ENCODE peak calls at places on chromosomes 13 and 19, in seven cellular contexts. K is tibial artery, M is brain microvascular endothelial cell, P is BJ, Q is gastrocnemius medialis, Y is Peyer's patch, Z is neural crest cell. D is an unnamed sample.

GRCh38 chr19:34712606-34713261 is 21.3 kb upstream of the ZNF181 start:
- DNase-seq in P (peak), Y (peak), Z (peak), Q (peak), M (peak), K (peak), D (no peak)

GRCh38 chr19:18764591-18765051 is 26.5 kb downstream of the COMP start:
- DNase-seq in Y (no peak), P (no peak), Z (no peak), M (no peak), K (no peak), Q (no peak), D (no peak)

GRCh38 chr13:113842336-113843062 is 21.4 kb downstream of the GAS6 start:
- DNase-seq in Z (no peak), Q (no peak), Y (no peak), K (no peak), P (no peak), M (no peak), D (no peak)

GRCh38 chr13:80497007-80497406 is 156.1 kb upstream of the SPRY2 start:
- DNase-seq in Q (no peak), P (no peak), Z (no peak), M (no peak), Y (no peak), K (no peak), D (no peak)

GRCh38 chr19:42114412-42114811 is 17.8 kb downstream of the POU2F2 start:
- DNase-seq in K (no peak), M (no peak), P (no peak), Z (no peak), Y (peak), Q (no peak), D (no peak)

GRCh38 chr19:15123900-15124299 is 16.7 kb downstream of the SYDE1 start:
- DNase-seq in Z (no peak), P (no peak), K (peak), Q (peak), M (no peak), Y (no peak), D (no peak)

GRCh38 chr19:51589511-51589910 is 18.4 kb downstream of the ZNF175 start:
- DNase-seq in K (no peak), Z (no peak), Q (no peak), M (no peak), Y (no peak), P (no peak), D (no peak)

GRCh38 chr19:55248704-55249103 is 10.1 kb downstream of the PPP6R1 start:
- DNase-seq in Q (no peak), Y (no peak), K (no peak), Z (no peak), P (no peak), M (no peak), D (no peak)

GRCh38 chr19:51460164-51460992 is 2.1 kb upstream of the SIGLEC8 start:
- DNase-seq in Q (no peak), Y (no peak), K (no peak), P (no peak), Z (no peak), M (no peak), D (no peak)

GRCh38 chr13:84137292-84137691 is 255.0 kb upstream of the SLITRK1 start:
- DNase-seq in Z (no peak), Y (peak), M (peak), K (no peak), P (no peak), Q (no peak), D (no peak)

GRCh38 chr19:18223860-18224524 is 2.2 kb downstream of the PDE4C start:
- DNase-seq in Y (peak), Q (no peak), P (no peak), Z (peak), M (no peak), K (peak), D (no peak)

GRCh38 chr19:50720181-50720920 is 749 bp upstream of the SHANK1 start:
- DNase-seq in M (no peak), P (no peak), Q (no peak), K (no peak), Z (no peak), Y (no peak), D (no peak)

GRCh38 chr19:1302534-1303239 is 17.0 kb downstream of the EFNA2 start:
- DNase-seq in Q (no peak), Z (peak), Y (no peak), M (no peak), K (no peak), P (no peak), D (no peak)

DNA sequence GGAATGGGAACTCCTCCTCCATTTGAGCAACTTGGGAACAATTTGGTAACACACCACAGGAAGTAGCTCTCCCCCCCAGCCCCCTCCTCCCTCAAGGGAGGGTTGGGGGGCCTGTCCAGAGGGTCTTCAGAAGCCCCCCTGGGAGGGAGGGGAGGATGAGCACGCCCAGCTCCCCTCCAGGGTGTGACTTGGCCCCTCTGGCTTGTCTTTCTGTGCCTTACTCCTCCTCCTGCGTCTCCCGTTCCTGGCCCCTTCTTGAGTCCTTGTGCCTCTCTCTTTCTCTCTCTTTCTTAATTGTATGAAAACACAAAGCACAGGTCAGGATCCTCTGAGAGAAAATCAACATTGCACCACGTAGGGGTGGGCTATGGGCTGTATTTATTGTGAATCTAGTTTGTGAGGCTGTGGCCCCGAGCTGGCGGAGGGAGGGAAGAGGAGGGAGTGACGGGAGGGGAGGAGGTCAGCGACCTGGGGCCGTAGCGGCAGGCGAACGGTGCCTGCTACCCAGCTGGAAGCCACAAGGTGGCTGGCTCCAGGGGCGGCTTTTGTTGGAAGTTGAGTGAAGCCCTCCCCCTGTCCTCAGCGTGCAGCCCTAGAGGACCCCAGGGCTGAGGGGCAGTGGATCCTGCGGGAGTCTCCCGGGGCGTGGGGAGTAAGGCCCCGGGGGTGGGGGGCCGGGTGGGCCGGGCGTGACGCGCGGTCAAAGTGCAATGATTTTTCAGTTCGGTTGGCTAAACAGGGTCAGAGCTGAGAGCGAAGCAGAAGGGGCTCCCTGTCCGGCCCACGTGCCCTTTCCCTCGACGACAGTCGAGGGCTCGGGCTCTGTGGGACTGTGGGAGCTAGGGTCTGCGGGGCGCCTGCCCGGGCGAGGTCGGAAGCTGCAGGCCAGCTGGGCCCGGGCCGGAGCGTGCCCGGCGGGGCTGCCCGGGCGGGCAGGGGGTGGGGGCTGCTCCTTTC is 6.4 kb downstream of the LYL1 start:
- DNase-seq in P (no peak), K (no peak), Q (no peak), Z (no peak), Y (peak), M (no peak), D (no peak)
- TF ChIP-seq CTCF in P (no peak), K (peak), Q (peak), Z (peak), Y (no peak), M (peak), D (no peak)

DNA sequence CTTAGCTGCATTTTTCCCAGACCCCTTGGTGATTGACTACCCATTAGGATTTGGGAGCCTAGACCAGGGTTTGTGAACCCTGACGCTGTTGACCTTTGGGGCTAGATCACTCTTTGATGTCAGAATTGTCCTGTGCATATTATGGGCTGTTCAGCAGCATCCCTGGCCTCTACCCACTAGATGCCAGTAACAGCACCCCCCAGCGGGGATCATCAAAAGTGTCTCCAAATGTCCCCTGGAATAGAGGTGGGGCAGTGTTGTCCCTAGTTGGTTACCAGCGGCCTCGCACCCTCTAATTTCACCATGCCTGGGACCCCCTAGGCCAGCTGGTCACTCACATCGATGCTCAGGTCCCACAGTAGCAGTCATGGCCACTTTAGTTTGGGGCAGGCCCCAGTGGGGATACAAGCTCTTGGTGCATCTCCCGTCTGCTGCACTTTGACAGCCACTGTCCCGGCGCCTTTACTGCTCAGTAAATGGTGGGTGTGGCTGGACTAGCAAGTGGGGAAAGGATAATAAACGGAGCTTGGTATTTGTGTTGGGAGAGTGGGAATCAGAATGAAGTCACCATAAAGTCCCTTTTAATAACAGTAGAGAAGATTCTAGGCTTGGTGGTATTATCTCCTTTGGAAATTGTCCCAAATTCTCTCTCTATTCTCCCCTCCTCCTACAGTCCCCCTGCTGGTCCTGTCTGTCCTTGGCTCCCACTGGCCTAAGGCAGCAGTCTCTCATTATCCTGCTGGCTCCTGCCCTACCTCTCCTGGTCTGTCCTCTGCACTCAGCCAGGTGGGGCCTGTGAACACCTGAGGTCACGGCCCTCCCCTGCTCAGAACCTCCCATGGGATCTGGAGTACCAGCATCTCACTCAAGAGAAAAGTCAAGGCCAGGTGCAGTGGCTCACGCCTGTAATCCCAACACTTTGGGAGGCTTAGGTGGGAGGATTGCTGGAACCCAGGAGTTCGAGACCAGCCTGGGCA is 80.6 kb downstream of the SIPA1L3 start:
- DNase-seq in K (no peak), Y (no peak), M (no peak), Z (no peak), P (no peak), Q (no peak), D (no peak)
- TF ChIP-seq CTCF in K (no peak), Y (no peak), M (peak), Z (peak), P (peak), Q (no peak), D (no peak)

GRCh38 chr19:53082929-53083328 is 20.3 kb downstream of the ZNF160 start:
- DNase-seq in Q (no peak), M (no peak), Z (no peak), Y (no peak), P (no peak), K (no peak), D (no peak)

GRCh38 chr19:53078668-53079067 is 24.6 kb downstream of the ZNF160 start:
- DNase-seq in Y (no peak), K (no peak), Z (no peak), Q (no peak), P (no peak), M (no peak), D (no peak)

GRCh38 chr19:53079313-53079924 is 23.8 kb downstream of the ZNF160 start:
- DNase-seq in Q (no peak), Z (no peak), K (no peak), P (no peak), M (no peak), Y (no peak), D (no peak)

GRCh38 chr19:53076984-53077383 is 26.2 kb downstream of the ZNF160 start:
- DNase-seq in K (no peak), P (no peak), Q (no peak), Y (no peak), M (peak), Z (peak), D (peak)
- TF ChIP-seq CTCF in K (peak), P (peak), Q (peak), Y (peak), M (peak), Z (peak), D (peak)

GRCh38 chr13:27830010-27830409 is 37.7 kb downstream of the GSX1 start:
- DNase-seq in P (no peak), Z (peak), Y (peak), K (no peak), M (no peak), Q (no peak), D (peak)

GRCh38 chr13:27827646-27828045 is 35.4 kb downstream of the GSX1 start:
- DNase-seq in Y (no peak), Q (no peak), K (no peak), Z (no peak), P (no peak), M (no peak), D (no peak)

GRCh38 chr13:27825153-27825552 is 32.9 kb downstream of the GSX1 start:
- DNase-seq in P (no peak), Z (peak), Q (no peak), K (no peak), M (no peak), Y (no peak), D (no peak)

GRCh38 chr13:27824121-27824520 is 31.8 kb downstream of the GSX1 start:
- DNase-seq in Q (no peak), K (no peak), M (no peak), Y (no peak), Z (no peak), P (no peak), D (no peak)

DNA sequence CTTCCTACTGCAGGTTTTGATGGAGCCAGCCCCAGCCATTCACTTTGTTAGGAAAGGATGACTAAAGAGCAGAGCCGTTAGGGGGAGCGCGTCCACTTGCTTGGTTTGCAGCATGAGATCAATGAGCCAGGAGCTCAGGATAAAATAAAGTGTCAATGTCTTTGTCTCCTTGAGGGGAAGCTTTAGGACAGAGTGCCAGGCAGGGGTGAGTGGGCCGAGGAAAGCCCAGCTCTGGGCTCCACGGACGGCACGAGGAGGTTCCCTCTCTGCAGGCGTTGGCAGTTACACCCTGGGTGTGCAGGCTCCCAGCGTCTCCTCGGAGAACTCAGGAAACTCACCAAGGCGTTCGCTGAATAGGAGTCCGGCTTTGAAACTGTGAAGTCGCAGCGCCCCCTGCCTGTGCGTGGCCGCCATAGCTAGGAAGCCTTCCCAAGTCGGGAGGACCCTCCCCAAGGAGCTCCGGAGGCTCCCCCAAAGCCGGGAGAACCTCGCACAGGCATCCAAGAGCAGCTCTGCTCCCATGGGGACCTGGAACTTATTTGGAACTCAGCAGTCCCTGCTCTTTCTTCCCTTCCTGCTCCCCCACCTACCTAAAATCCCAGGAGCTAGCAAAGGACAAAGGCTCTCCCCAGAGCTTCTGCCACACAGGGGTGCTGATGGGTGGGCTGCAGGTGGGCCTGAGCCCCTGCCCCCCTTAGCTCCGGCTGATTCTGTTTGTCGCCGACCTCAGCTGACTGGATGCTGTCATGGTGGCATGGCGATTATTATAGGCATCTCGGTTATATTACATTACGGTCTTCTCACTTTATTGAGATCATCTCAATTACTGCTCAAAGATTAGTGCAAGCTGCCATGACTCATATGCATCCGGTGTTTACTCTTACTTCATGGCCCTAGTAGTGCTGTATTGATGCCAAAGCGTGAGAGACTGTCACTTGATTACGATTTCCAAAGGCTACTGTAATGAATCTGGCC is 34.4 kb downstream of the GSX1 start:
- DNase-seq in Z (peak), Y (peak), M (peak), Q (peak), P (peak), K (peak), D (peak)
- TF ChIP-seq CTCF in Z (peak), Y (peak), M (peak), Q (peak), P (peak), K (peak), D (peak)

DNA sequence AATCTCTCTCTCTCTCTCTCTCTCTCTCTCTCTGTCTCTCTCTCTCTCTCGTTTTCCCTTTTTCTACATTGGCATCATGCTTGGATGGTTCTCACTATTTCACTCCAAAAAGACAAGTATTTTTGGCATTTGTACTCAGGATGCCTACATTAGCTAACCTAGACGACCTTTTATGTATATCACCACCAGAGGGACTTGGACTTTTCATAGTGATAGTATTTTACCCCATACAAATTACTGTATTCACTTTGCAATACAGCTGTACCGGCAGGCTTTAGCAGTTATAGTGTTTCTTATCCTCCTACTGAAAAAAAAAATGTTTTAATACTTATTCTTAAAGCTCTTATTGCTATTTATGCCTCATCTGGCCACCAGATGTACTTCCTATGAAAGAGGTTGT is 687.2 kb upstream of the KLHL1 start:
- DNase-seq in Y (no peak), M (no peak), K (no peak), P (no peak), Z (no peak), Q (no peak), D (no peak)
- TF ChIP-seq CTCF in Y (no peak), M (no peak), K (no peak), P (no peak), Z (peak), Q (no peak), D (no peak)

GRCh38 chr19:16425993-16426392 is 45.8 kb downstream of the EPS15L1 start:
- DNase-seq in M (no peak), P (no peak), Y (no peak), Q (no peak), K (no peak), Z (no peak), D (no peak)
- TF ChIP-seq CTCF in M (no peak), P (no peak), Y (no peak), Q (no peak), K (no peak), Z (no peak), D (no peak)

GRCh38 chr13:75366380-75367280 is 115.3 kb downstream of the TBC1D4 start:
- DNase-seq in P (no peak), Z (no peak), M (no peak), Q (no peak), K (no peak), Y (no peak), D (no peak)
- TF ChIP-seq CTCF in P (no peak), Z (no peak), M (no peak), Q (no peak), K (no peak), Y (no peak), D (no peak)

GRCh38 chr13:103514188-103514587 is 448.0 kb upstream of the SLC10A2 start:
- DNase-seq in M (no peak), P (no peak), Z (no peak), K (no peak), Y (no peak), Q (no peak), D (no peak)

GRCh38 chr13:103515410-103515809 is 449.2 kb upstream of the SLC10A2 start:
- DNase-seq in Q (no peak), P (no peak), Y (no peak), K (no peak), Z (no peak), M (no peak), D (no peak)

GRCh38 chr13:103510007-103510406 is 443.8 kb upstream of the SLC10A2 start:
- DNase-seq in Z (no peak), Q (no peak), P (no peak), M (no peak), Y (no peak), K (no peak), D (no peak)
- TF ChIP-seq CTCF in Z (no peak), Q (no peak), P (no peak), M (no peak), Y (no peak), K (no peak), D (no peak)

GRCh38 chr13:40083841-40084240 is 428.4 kb downstream of the COG6 start:
- DNase-seq in M (no peak), Q (no peak), Y (no peak), Z (no peak), P (no peak), K (no peak), D (no peak)

GRCh38 chr13:40080676-40081075 is 425.2 kb downstream of the COG6 start:
- DNase-seq in Q (no peak), K (no peak), P (no peak), Z (no peak), M (no peak), Y (no peak), D (no peak)

GRCh38 chr13:40079721-40080120 is 424.3 kb downstream of the COG6 start:
- DNase-seq in Y (no peak), Q (no peak), Z (no peak), P (no peak), M (no peak), K (no peak), D (no peak)

GRCh38 chr13:40084934-40085333 is 429.5 kb downstream of the COG6 start:
- DNase-seq in M (no peak), K (no peak), Q (no peak), Z (no peak), Y (no peak), P (no peak), D (no peak)

GRCh38 chr13:40082644-40083043 is 427.2 kb downstream of the COG6 start:
- DNase-seq in K (no peak), M (peak), P (no peak), Z (no peak), Y (no peak), Q (no peak), D (no peak)
- TF ChIP-seq CTCF in K (no peak), M (peak), P (no peak), Z (no peak), Y (no peak), Q (no peak), D (no peak)

D was measured in mesothelial cell of epicardium.